ENCODE peak calls at places on chromosomes 4 and X, in seven cellular contexts. S, C, L, X, I, B and T are unnamed samples.
A peak's percentile ranks its signal among the peaks of the same experiment; 100 is the strongest.

GRCh38 chr4:139593091-139593564 is 37.1 kb upstream of the SETD7 start:
- DNase-seq in S (no peak), C (no peak), L (no peak), X (peak; percentile 70), I (no peak), B (no peak), T (no peak)

GRCh38 chr4:140789752-140790151 is 33.6 kb upstream of the TBC1D9 start:
- DNase-seq in S (peak; percentile 84), C (no peak), L (no peak), X (peak; percentile 44), I (no peak), B (no peak), T (no peak)

GRCh38 chrX:136147966-136148365 is 633 bp downstream of the FHL1 start:
- DNase-seq in S (no peak), C (no peak), L (no peak), X (no peak), I (no peak), B (no peak), T (no peak)

GRCh38 chrX:103254921-103255455 is at the start of gene TCEAL8:
- DNase-seq in S (peak; percentile 70), C (peak; percentile 79), L (peak; percentile 89), X (peak; percentile 81), I (peak; percentile 65), B (no peak), T (peak; percentile 37)

GRCh38 chr4:182683666-182684065 is 233.5 kb downstream of the DCTD start:
- DNase-seq in S (no peak), C (no peak), L (no peak), X (peak; percentile 14), I (no peak), B (no peak), T (no peak)

GRCh38 chr4:1052231-1052671 is 40.8 kb downstream of the FGFRL1 start:
- DNase-seq in S (no peak), C (no peak), L (no peak), X (no peak), I (peak; percentile 12), B (no peak), T (no peak)

GRCh38 chr4:129839687-129840086 is 743.7 kb downstream of the C4orf33 start:
- DNase-seq in S (peak; percentile 37), C (no peak), L (no peak), X (peak; percentile 23), I (no peak), B (no peak), T (peak; percentile 5)

GRCh38 chr4:36285784-36286480 is 4.5 kb downstream of the DTHD1 start:
- DNase-seq in S (peak; percentile 53), C (no peak), L (no peak), X (no peak), I (no peak), B (no peak), T (no peak)

GRCh38 chr4:54099959-54100606 is at the start of gene GSX2:
- DNase-seq in S (no peak), C (peak; percentile 37), L (no peak), X (no peak), I (no peak), B (no peak), T (no peak)

GRCh38 chr4:72983706-72984105 is 85.8 kb downstream of the COX18 start:
- DNase-seq in S (no peak), C (no peak), L (no peak), X (no peak), I (no peak), B (no peak), T (no peak)

GRCh38 chrX:100410901-100411801 is 1.1 kb upstream of the PCDH19 start:
- DNase-seq in S (no peak), C (no peak), L (no peak), X (no peak), I (no peak), B (no peak), T (no peak)

GRCh38 chr4:86924805-86925204 is 10.0 kb upstream of the AFF1 start:
- DNase-seq in S (peak; percentile 45), C (no peak), L (no peak), X (peak; percentile 76), I (no peak), B (no peak), T (no peak)

GRCh38 chr4:26458104-26458503 is 32.2 kb downstream of the CCKAR start:
- DNase-seq in S (no peak), C (no peak), L (no peak), X (no peak), I (no peak), B (no peak), T (peak; percentile 32)

GRCh38 chr4:184617611-184618196 is 31.5 kb downstream of the CASP3 start:
- DNase-seq in S (no peak), C (no peak), L (no peak), X (no peak), I (no peak), B (no peak), T (no peak)

GRCh38 chrX:36957425-36958328 is 50.5 kb upstream of the FAM47C start:
- DNase-seq in S (no peak), C (no peak), L (no peak), X (no peak), I (no peak), B (peak; percentile 44), T (no peak)

GRCh38 chr4:173152104-173152503 is 16.5 kb upstream of the GALNT7 start:
- DNase-seq in S (no peak), C (no peak), L (no peak), X (no peak), I (no peak), B (no peak), T (no peak)

GRCh38 chr4:16067515-16067914 is 16.3 kb downstream of the PROM1 start:
- DNase-seq in S (no peak), C (no peak), L (no peak), X (peak; percentile 7), I (no peak), B (no peak), T (no peak)

GRCh38 chrX:8755116-8755515 is 23.2 kb upstream of the ANOS1 start:
- DNase-seq in S (no peak), C (no peak), L (no peak), X (no peak), I (peak; percentile 42), B (no peak), T (no peak)

GRCh38 chrX:115972717-115973116 is 197.8 kb upstream of the AGTR2 start:
- DNase-seq in S (no peak), C (no peak), L (no peak), X (peak; percentile 29), I (no peak), B (no peak), T (no peak)

GRCh38 chr4:140427919-140428471 is 547 bp upstream of the CLGN start:
- DNase-seq in S (peak; percentile 69), C (no peak), L (no peak), X (no peak), I (no peak), B (no peak), T (no peak)

GRCh38 chr4:104353481-104353880 is 141.2 kb downstream of the CXXC4 start:
- DNase-seq in S (no peak), C (no peak), L (no peak), X (no peak), I (no peak), B (no peak), T (no peak)

GRCh38 chr4:104351696-104352095 is 143.0 kb downstream of the CXXC4 start:
- DNase-seq in S (no peak), C (no peak), L (no peak), X (no peak), I (no peak), B (no peak), T (no peak)

DNA sequence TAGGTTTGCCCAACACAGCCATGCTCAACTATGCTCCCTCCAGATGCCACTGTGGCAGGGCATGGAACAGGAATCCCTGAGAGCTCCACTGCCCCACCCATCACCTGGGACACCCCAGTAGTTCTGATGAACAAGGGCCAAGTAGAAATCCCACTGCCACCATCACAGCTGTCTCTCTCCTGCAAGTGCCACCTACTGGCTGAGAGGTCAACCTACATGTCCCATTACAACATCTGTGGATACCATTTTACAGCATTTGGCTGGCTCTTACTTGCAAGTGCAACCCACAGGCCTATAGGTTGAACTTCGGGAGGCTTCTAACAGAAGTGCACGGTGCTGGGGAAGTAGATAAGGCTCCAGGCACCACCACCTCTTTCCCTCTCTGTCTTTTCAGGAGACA is 142.5 kb downstream of the CXXC4 start:
- DNase-seq in S (no peak), C (no peak), L (no peak), X (no peak), I (no peak), B (no peak), T (no peak)
- TF ChIP-seq CTCF in S (no peak), C (no peak), L (no peak), X (peak; percentile 10), I (peak; percentile 64), B (no peak), T (no peak)

DNA sequence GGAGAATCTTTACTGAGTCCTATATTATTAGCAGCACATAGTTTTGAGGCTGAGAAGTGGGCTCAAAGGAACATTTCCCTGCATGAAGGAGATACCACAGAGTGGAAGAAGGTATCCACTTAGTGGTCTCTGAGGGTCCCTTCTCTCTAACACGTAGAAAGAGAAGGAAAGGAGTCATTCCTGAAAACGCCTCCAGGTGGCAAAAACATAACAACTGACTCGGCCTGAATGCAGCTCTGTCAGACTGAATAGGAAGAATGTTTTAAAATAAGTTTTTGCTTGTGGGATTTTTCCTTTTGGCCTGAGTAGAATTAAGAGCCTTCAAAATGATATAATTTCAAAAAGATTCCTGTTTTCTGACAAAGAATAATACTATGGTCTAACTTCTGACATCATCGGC is 23.3 kb downstream of the RPGR start:
- DNase-seq in S (peak; percentile 47), C (no peak), L (no peak), X (peak; percentile 52), I (peak; percentile 7), B (no peak), T (no peak)
- TF ChIP-seq CTCF in S (peak; percentile 30), C (peak; percentile 37), L (no peak), X (peak; percentile 44), I (peak; percentile 21), B (peak; percentile 48), T (peak; percentile 54)

DNA sequence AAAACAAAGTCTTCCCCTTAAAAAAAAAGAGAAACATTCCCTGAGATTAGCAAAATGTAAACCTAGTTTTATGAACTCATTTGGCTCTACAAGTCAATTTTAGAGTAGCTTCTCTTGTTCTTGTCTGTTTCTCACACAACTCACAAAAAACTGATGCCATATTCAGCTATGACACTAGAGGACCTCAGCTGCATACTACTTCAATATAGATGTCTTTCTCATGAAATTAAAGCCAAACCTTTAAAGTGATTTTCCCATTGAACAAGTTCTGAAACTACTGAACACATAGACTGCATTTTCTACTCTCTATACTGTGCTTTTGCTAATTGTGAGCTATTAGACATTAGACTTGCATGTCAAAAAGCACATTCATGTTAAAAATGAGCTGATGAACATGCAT is 49.8 kb downstream of the TBCK start:
- DNase-seq in S (peak; percentile 52), C (no peak), L (no peak), X (peak; percentile 65), I (no peak), B (no peak), T (peak; percentile 68)
- TF ChIP-seq CTCF in S (peak; percentile 58), C (peak; percentile 56), L (peak; percentile 43), X (peak; percentile 66), I (peak; percentile 56), B (peak; percentile 46), T (peak; percentile 61)

DNA sequence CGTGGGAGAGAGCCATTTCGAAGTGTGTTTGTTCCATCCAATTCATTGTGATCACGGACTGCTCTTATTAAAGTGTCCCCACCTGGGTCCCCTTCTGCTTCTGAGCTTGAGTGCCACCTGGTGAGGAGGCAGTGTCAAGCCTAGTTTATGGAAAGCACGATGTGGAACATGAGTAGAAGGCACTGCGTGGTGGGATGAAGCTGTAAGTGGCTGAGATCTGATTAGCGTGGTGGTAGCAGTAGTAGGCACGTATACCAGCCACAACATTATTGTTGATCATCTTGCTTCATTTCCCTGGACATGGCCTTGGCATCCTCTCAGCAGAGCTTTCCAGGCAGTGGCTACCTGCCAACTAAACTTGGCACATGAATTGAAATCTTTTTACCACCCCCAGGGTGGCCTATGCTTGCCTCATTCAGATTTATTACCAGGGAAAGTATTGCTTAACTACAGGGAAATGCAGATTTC is 46.4 kb downstream of the GPAT3 start:
- DNase-seq in S (peak; percentile 97), C (no peak), L (peak; percentile 82), X (peak; percentile 26), I (peak; percentile 16), B (no peak), T (peak; percentile 22)
- TF ChIP-seq CTCF in S (no peak), C (peak; percentile 18), L (no peak), X (no peak), I (peak; percentile 39), B (no peak), T (no peak)